ENCODE peak calls at places on chromosomes 5 and 9, in five cellular contexts. J, D, W, T and K are unnamed samples.

GRCh38 chr5:2335727-2336515 is 415.6 kb downstream of the IRX2 start:
- DNase-seq in T (no peak), D (no peak), J (no peak), W (no peak), K (no peak)

GRCh38 chr9:98899399-98900056 is 44.2 kb upstream of the COL15A1 start:
- DNase-seq in J (no peak), D (peak; percentile 83), W (no peak), T (peak; percentile 63), K (no peak)

GRCh38 chr5:151288180-151288579 is 15.4 kb downstream of the SLC36A3 start:
- DNase-seq in W (no peak), J (peak; percentile 83), T (no peak), D (peak; percentile 35), K (no peak)

GRCh38 chr9:7392161-7392560 is 407.4 kb downstream of the DMAC1 start:
- DNase-seq in W (no peak), T (no peak), J (no peak), D (no peak), K (no peak)

GRCh38 chr5:45101146-45101545 is 292.4 kb downstream of the MRPS30 start:
- DNase-seq in T (no peak), D (no peak), J (no peak), W (no peak), K (no peak)

GRCh38 chr9:136325354-136325753 is 2.0 kb upstream of the GPSM1 start:
- DNase-seq in J (no peak), D (no peak), W (no peak), T (no peak), K (no peak)

GRCh38 chr9:124975131-124975530 is 34.2 kb upstream of the GOLGA1 start:
- DNase-seq in J (no peak), T (peak; percentile 53), W (no peak), D (no peak), K (peak; percentile 22)

GRCh38 chr9:75084081-75084672 is 3.8 kb downstream of the NMRK1 start:
- DNase-seq in J (no peak), T (no peak), W (no peak), D (no peak), K (peak; percentile 40)

GRCh38 chr5:116652903-116653302 is 78.3 kb upstream of the SEMA6A start:
- DNase-seq in T (no peak), W (no peak), D (no peak), J (no peak), K (no peak)

GRCh38 chr5:147483961-147484707 is 25.7 kb downstream of the DPYSL3 start:
- DNase-seq in W (no peak), D (peak; percentile 88), T (peak; percentile 99), J (peak; percentile 59), K (peak; percentile 99)

GRCh38 chr9:71897573-71897972 is 13.4 kb downstream of the ABHD17B start:
- DNase-seq in T (no peak), J (no peak), D (no peak), W (no peak), K (peak; percentile 15)